ENCODE peak calls at places on chromosomes 7 and 10, in eight cellular contexts. One of them, this sample, is unnamed.

GRCh38 chr10:79050896-79051555 is 17.7 kb upstream of the ZMIZ1 start:
- DNase-seq in RWPE1: no peak
- DNase-seq in AG10803: no peak
- DNase-seq in Right ventricle myocardium superior: no peak
- DNase-seq in type B pancreatic cell: no peak
- DNase-seq in head of caudate nucleus: no peak
- DNase-seq in germinal center: no peak
- DNase-seq in activated T-cell treated with anti-CD3 and anti-CD28 coated beads for 4 hours: no peak
- DNase-seq in this sample: no peak

GRCh38 chr7:122676466-122676865 is 22.5 kb downstream of the RNF133 start:
- DNase-seq in RWPE1: no peak
- DNase-seq in AG10803: no peak
- DNase-seq in Right ventricle myocardium superior: no peak
- DNase-seq in type B pancreatic cell: no peak
- DNase-seq in head of caudate nucleus: no peak
- DNase-seq in germinal center: no peak
- DNase-seq in activated T-cell treated with anti-CD3 and anti-CD28 coated beads for 4 hours: no peak
- DNase-seq in this sample: no peak

GRCh38 chr7:22052221-22052639 is 106.5 kb upstream of the CDCA7L start:
- DNase-seq in RWPE1: no peak
- DNase-seq in AG10803: no peak
- DNase-seq in Right ventricle myocardium superior: no peak
- DNase-seq in type B pancreatic cell: no peak
- DNase-seq in head of caudate nucleus: no peak
- DNase-seq in germinal center: no peak
- DNase-seq in activated T-cell treated with anti-CD3 and anti-CD28 coated beads for 4 hours: no peak
- DNase-seq in this sample: no peak

GRCh38 chr7:133315332-133316040 is 62.6 kb downstream of the EXOC4 start:
- DNase-seq in RWPE1: no peak
- DNase-seq in AG10803: peak
- DNase-seq in Right ventricle myocardium superior: no peak
- DNase-seq in type B pancreatic cell: no peak
- DNase-seq in head of caudate nucleus: no peak
- DNase-seq in germinal center: no peak
- DNase-seq in activated T-cell treated with anti-CD3 and anti-CD28 coated beads for 4 hours: no peak
- DNase-seq in this sample: no peak

GRCh38 chr7:145123502-145123901 is 287.6 kb upstream of the TPK1 start:
- DNase-seq in RWPE1: no peak
- DNase-seq in AG10803: no peak
- DNase-seq in Right ventricle myocardium superior: no peak
- DNase-seq in type B pancreatic cell: no peak
- DNase-seq in head of caudate nucleus: no peak
- DNase-seq in germinal center: no peak
- DNase-seq in activated T-cell treated with anti-CD3 and anti-CD28 coated beads for 4 hours: no peak
- DNase-seq in this sample: no peak

GRCh38 chr10:61337741-61338140 is 115.4 kb downstream of the TMEM26 start:
- DNase-seq in RWPE1: no peak
- DNase-seq in AG10803: no peak
- DNase-seq in Right ventricle myocardium superior: no peak
- DNase-seq in type B pancreatic cell: no peak
- DNase-seq in head of caudate nucleus: no peak
- DNase-seq in germinal center: no peak
- DNase-seq in activated T-cell treated with anti-CD3 and anti-CD28 coated beads for 4 hours: no peak
- DNase-seq in this sample: no peak

GRCh38 chr10:19817251-19818046 is 1.2 kb downstream of the PLXDC2 start:
- DNase-seq in RWPE1: no peak
- DNase-seq in AG10803: no peak
- DNase-seq in Right ventricle myocardium superior: peak
- DNase-seq in type B pancreatic cell: no peak
- DNase-seq in head of caudate nucleus: peak
- DNase-seq in germinal center: no peak
- DNase-seq in activated T-cell treated with anti-CD3 and anti-CD28 coated beads for 4 hours: no peak
- DNase-seq in this sample: no peak

GRCh38 chr7:79410345-79410744 is 43.1 kb downstream of the MAGI2 start:
- DNase-seq in RWPE1: peak
- DNase-seq in AG10803: no peak
- DNase-seq in Right ventricle myocardium superior: no peak
- DNase-seq in type B pancreatic cell: no peak
- DNase-seq in head of caudate nucleus: no peak
- DNase-seq in germinal center: no peak
- DNase-seq in activated T-cell treated with anti-CD3 and anti-CD28 coated beads for 4 hours: no peak
- DNase-seq in this sample: no peak

GRCh38 chr7:55588976-55589604 is 16.8 kb upstream of the VOPP1 start:
- DNase-seq in RWPE1: no peak
- DNase-seq in AG10803: no peak
- DNase-seq in Right ventricle myocardium superior: no peak
- DNase-seq in type B pancreatic cell: no peak
- DNase-seq in head of caudate nucleus: no peak
- DNase-seq in germinal center: no peak
- DNase-seq in activated T-cell treated with anti-CD3 and anti-CD28 coated beads for 4 hours: no peak
- DNase-seq in this sample: no peak

GRCh38 chr10:103451091-103451801 is 924 bp downstream of the CALHM2 start:
- DNase-seq in RWPE1: peak
- DNase-seq in AG10803: peak
- DNase-seq in Right ventricle myocardium superior: peak
- DNase-seq in type B pancreatic cell: no peak
- DNase-seq in head of caudate nucleus: no peak
- DNase-seq in germinal center: peak
- DNase-seq in activated T-cell treated with anti-CD3 and anti-CD28 coated beads for 4 hours: no peak
- DNase-seq in this sample: no peak

GRCh38 chr7:6221340-6222319 is 50.8 kb downstream of the CYTH3 start:
- DNase-seq in RWPE1: no peak
- DNase-seq in AG10803: no peak
- DNase-seq in Right ventricle myocardium superior: no peak
- DNase-seq in type B pancreatic cell: no peak
- DNase-seq in head of caudate nucleus: no peak
- DNase-seq in germinal center: no peak
- DNase-seq in activated T-cell treated with anti-CD3 and anti-CD28 coated beads for 4 hours: peak
- DNase-seq in this sample: no peak

GRCh38 chr10:110081914-110082313 is 74.1 kb downstream of the ADD3 start:
- DNase-seq in RWPE1: peak
- DNase-seq in AG10803: peak
- DNase-seq in Right ventricle myocardium superior: peak
- DNase-seq in type B pancreatic cell: no peak
- DNase-seq in head of caudate nucleus: no peak
- DNase-seq in germinal center: no peak
- DNase-seq in activated T-cell treated with anti-CD3 and anti-CD28 coated beads for 4 hours: no peak
- DNase-seq in this sample: no peak

GRCh38 chr10:76971565-76972170 is 665.9 kb downstream of the KCNMA1 start:
- DNase-seq in RWPE1: no peak
- DNase-seq in AG10803: no peak
- DNase-seq in Right ventricle myocardium superior: no peak
- DNase-seq in type B pancreatic cell: no peak
- DNase-seq in head of caudate nucleus: no peak
- DNase-seq in germinal center: no peak
- DNase-seq in activated T-cell treated with anti-CD3 and anti-CD28 coated beads for 4 hours: no peak
- DNase-seq in this sample: no peak

GRCh38 chr7:157559596-157560257 is 222.9 kb downstream of the DNAJB6 start:
- DNase-seq in RWPE1: no peak
- DNase-seq in AG10803: no peak
- DNase-seq in Right ventricle myocardium superior: no peak
- DNase-seq in type B pancreatic cell: no peak
- DNase-seq in head of caudate nucleus: no peak
- DNase-seq in germinal center: no peak
- DNase-seq in activated T-cell treated with anti-CD3 and anti-CD28 coated beads for 4 hours: no peak
- DNase-seq in this sample: no peak

GRCh38 chr10:124059552-124059951 is 33.8 kb downstream of the CHST15 start:
- DNase-seq in RWPE1: no peak
- DNase-seq in AG10803: no peak
- DNase-seq in Right ventricle myocardium superior: no peak
- DNase-seq in type B pancreatic cell: no peak
- DNase-seq in head of caudate nucleus: no peak
- DNase-seq in germinal center: no peak
- DNase-seq in activated T-cell treated with anti-CD3 and anti-CD28 coated beads for 4 hours: no peak
- DNase-seq in this sample: no peak

GRCh38 chr7:18927134-18927533 is 190.3 kb downstream of the TWIST1 start:
- DNase-seq in RWPE1: no peak
- DNase-seq in AG10803: peak
- DNase-seq in Right ventricle myocardium superior: no peak
- DNase-seq in type B pancreatic cell: no peak
- DNase-seq in head of caudate nucleus: no peak
- DNase-seq in germinal center: no peak
- DNase-seq in activated T-cell treated with anti-CD3 and anti-CD28 coated beads for 4 hours: no peak
- DNase-seq in this sample: no peak

GRCh38 chr7:54888067-54888735 is 129.2 kb upstream of the SEC61G start:
- DNase-seq in RWPE1: no peak
- DNase-seq in AG10803: no peak
- DNase-seq in Right ventricle myocardium superior: no peak
- DNase-seq in type B pancreatic cell: no peak
- DNase-seq in head of caudate nucleus: peak
- DNase-seq in germinal center: no peak
- DNase-seq in activated T-cell treated with anti-CD3 and anti-CD28 coated beads for 4 hours: no peak
- DNase-seq in this sample: peak

GRCh38 chr10:72951760-72952159 is 2.8 kb downstream of the PLA2G12B start:
- DNase-seq in RWPE1: no peak
- DNase-seq in AG10803: no peak
- DNase-seq in Right ventricle myocardium superior: no peak
- DNase-seq in type B pancreatic cell: no peak
- DNase-seq in head of caudate nucleus: no peak
- DNase-seq in germinal center: no peak
- DNase-seq in activated T-cell treated with anti-CD3 and anti-CD28 coated beads for 4 hours: no peak
- DNase-seq in this sample: no peak

GRCh38 chr10:45302573-45302972 is 12.8 kb downstream of the OR13A1 start:
- DNase-seq in RWPE1: no peak
- DNase-seq in AG10803: no peak
- DNase-seq in Right ventricle myocardium superior: no peak
- DNase-seq in type B pancreatic cell: no peak
- DNase-seq in head of caudate nucleus: no peak
- DNase-seq in germinal center: no peak
- DNase-seq in activated T-cell treated with anti-CD3 and anti-CD28 coated beads for 4 hours: no peak
- DNase-seq in this sample: no peak

GRCh38 chr7:16982640-16983103 is 100.9 kb upstream of the AGR3 start:
- DNase-seq in RWPE1: peak
- DNase-seq in AG10803: peak
- DNase-seq in Right ventricle myocardium superior: no peak
- DNase-seq in type B pancreatic cell: no peak
- DNase-seq in head of caudate nucleus: peak
- DNase-seq in germinal center: peak
- DNase-seq in activated T-cell treated with anti-CD3 and anti-CD28 coated beads for 4 hours: peak
- DNase-seq in this sample: peak

GRCh38 chr10:24680647-24681475 is 42.8 kb downstream of the ARHGAP21 start:
- DNase-seq in RWPE1: no peak
- DNase-seq in AG10803: peak
- DNase-seq in Right ventricle myocardium superior: no peak
- DNase-seq in type B pancreatic cell: no peak
- DNase-seq in head of caudate nucleus: no peak
- DNase-seq in germinal center: no peak
- DNase-seq in activated T-cell treated with anti-CD3 and anti-CD28 coated beads for 4 hours: no peak
- DNase-seq in this sample: no peak

GRCh38 chr10:8051851-8052257 is 2.6 kb upstream of the GATA3 start:
- DNase-seq in RWPE1: no peak
- DNase-seq in AG10803: no peak
- DNase-seq in Right ventricle myocardium superior: no peak
- DNase-seq in type B pancreatic cell: peak
- DNase-seq in head of caudate nucleus: no peak
- DNase-seq in germinal center: no peak
- DNase-seq in activated T-cell treated with anti-CD3 and anti-CD28 coated beads for 4 hours: no peak
- DNase-seq in this sample: no peak

GRCh38 chr10:121418126-121418777 is 180.0 kb downstream of the FGFR2 start:
- DNase-seq in RWPE1: peak
- DNase-seq in AG10803: no peak
- DNase-seq in Right ventricle myocardium superior: no peak
- DNase-seq in type B pancreatic cell: no peak
- DNase-seq in head of caudate nucleus: no peak
- DNase-seq in germinal center: no peak
- DNase-seq in activated T-cell treated with anti-CD3 and anti-CD28 coated beads for 4 hours: no peak
- DNase-seq in this sample: no peak

GRCh38 chr7:151244156-151244870 is 4.2 kb downstream of the SMARCD3 start:
- DNase-seq in RWPE1: no peak
- DNase-seq in AG10803: peak
- DNase-seq in Right ventricle myocardium superior: no peak
- DNase-seq in type B pancreatic cell: no peak
- DNase-seq in head of caudate nucleus: no peak
- DNase-seq in germinal center: peak
- DNase-seq in activated T-cell treated with anti-CD3 and anti-CD28 coated beads for 4 hours: peak
- DNase-seq in this sample: no peak

GRCh38 chr10:97474918-97475317 is 23.3 kb downstream of the MMS19 start:
- DNase-seq in RWPE1: no peak
- DNase-seq in AG10803: no peak
- DNase-seq in Right ventricle myocardium superior: no peak
- DNase-seq in type B pancreatic cell: no peak
- DNase-seq in head of caudate nucleus: no peak
- DNase-seq in germinal center: no peak
- DNase-seq in activated T-cell treated with anti-CD3 and anti-CD28 coated beads for 4 hours: no peak
- DNase-seq in this sample: no peak